ENCODE peak calls at places on chromosome 18, in four cellular contexts. P, G, Y and J are unnamed samples.

GRCh38 chr18:67776929-67777328 is 260.4 kb upstream of the DSEL start:
- DNase-seq in P (no peak), G (no peak), Y (no peak), J (no peak)

GRCh38 chr18:22318745-22319407 is 98.8 kb downstream of the CTAGE1 start:
- DNase-seq in P (no peak), Y (no peak), G (no peak), J (no peak)

GRCh38 chr18:41553716-41554115 is 401.3 kb upstream of the PIK3C3 start:
- DNase-seq in Y (no peak), P (no peak), G (no peak), J (no peak)

GRCh38 chr18:69590150-69590549 is 189.5 kb downstream of the DOK6 start:
- DNase-seq in G (no peak), Y (no peak), P (no peak), J (no peak)

GRCh38 chr18:59787998-59788875 is 91.0 kb upstream of the CCBE1 start:
- DNase-seq in Y (no peak), G (no peak), P (no peak), J (no peak)

GRCh38 chr18:12038082-12038660 is 55.5 kb upstream of the ANKRD62 start:
- DNase-seq in Y (no peak), P (no peak), G (no peak), J (peak)

GRCh38 chr18:24924066-24924716 is 427.8 kb downstream of the ZNF521 start:
- DNase-seq in P (no peak), G (no peak), Y (no peak), J (peak)

GRCh38 chr18:37362158-37362890 is 203.3 kb downstream of the CELF4 start:
- DNase-seq in Y (peak), G (no peak), P (peak), J (peak)

GRCh38 chr18:12369211-12369610 is 7.8 kb downstream of the AFG3L2 start:
- DNase-seq in P (no peak), G (no peak), Y (no peak), J (no peak)

GRCh38 chr18:50454379-50455005 is 79.6 kb downstream of the SKA1 start:
- DNase-seq in G (no peak), P (no peak), Y (no peak), J (peak)

GRCh38 chr18:33184178-33184577 is 256.3 kb downstream of the CCDC178 start:
- DNase-seq in G (no peak), Y (no peak), P (no peak), J (no peak)

GRCh38 chr18:10152475-10152874 is 238.7 kb downstream of the VAPA start:
- DNase-seq in G (no peak), Y (no peak), P (no peak), J (no peak)
- TF ChIP-seq ATF2 in G (no peak), Y (no peak), P (no peak), J (no peak)

GRCh38 chr18:46502444-46502843 is 154.6 kb downstream of the LOXHD1 start:
- DNase-seq in G (peak), P (no peak), Y (no peak), J (peak)
- TF ChIP-seq JUN in G (no peak), P (no peak), Y (no peak), J (peak)

DNA sequence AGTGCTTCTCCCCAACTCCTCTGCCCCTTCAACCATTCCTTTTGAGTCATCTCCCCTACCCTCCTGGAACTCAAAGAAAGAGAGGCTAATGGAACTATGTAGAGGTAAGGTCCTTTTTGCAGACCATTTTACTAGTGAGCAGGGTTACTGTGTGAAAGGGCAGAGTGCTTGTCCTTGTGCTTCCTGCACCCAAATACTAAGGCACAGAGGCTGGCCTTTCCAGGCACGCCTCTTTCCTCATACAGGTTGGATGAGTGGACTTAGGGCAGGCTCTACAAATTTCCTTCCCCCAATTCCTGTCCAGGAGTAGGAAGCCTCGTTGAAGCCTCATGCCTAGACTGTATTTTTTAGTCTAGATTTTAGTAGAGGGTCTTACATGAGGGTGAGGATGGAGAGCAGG is 288.8 kb upstream of the SLC14A2 start:
- DNase-seq in Y (no peak), P (no peak), G (no peak), J (no peak)
- TF ChIP-seq ATF2 in Y (no peak), P (no peak), G (no peak), J (no peak)

GRCh38 chr18:57755473-57756067 is 47.5 kb downstream of the ATP8B1 start:
- DNase-seq in Y (no peak), P (no peak), G (no peak), J (no peak)

GRCh38 chr18:57764087-57764486 is 39.0 kb downstream of the ATP8B1 start:
- DNase-seq in G (no peak), P (no peak), Y (no peak), J (no peak)

GRCh38 chr18:57754577-57755330 is 48.4 kb downstream of the ATP8B1 start:
- DNase-seq in P (no peak), G (no peak), Y (no peak), J (no peak)

GRCh38 chr18:57762686-57763085 is 40.4 kb downstream of the ATP8B1 start:
- DNase-seq in G (no peak), Y (no peak), P (no peak), J (no peak)

DNA sequence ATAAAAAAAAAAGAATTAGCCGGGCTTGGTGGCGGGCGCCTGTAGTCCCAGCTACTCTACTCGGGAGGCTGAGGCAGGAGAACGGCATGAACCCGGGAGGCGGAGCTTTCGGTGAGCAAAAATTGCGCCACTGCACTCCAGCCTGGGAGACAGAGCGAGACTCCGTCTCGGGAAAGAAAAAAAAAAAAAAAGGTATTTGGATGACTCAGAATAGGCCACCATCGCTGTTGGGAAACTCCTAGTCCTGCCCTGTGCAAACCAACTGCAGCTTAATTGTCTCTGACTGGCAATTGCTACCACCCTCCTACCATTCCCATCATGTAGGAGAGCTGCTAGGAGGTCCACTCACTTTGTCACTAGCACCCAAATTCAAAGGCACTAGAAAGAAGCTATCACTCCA is 43.5 kb downstream of the ATP8B1 start:
- DNase-seq in G (no peak), Y (no peak), P (no peak), J (no peak)
- TF ChIP-seq JUN in G (no peak), Y (no peak), P (no peak), J (no peak)

GRCh38 chr18:61926532-61926931 is 33.7 kb upstream of the RNF152 start:
- DNase-seq in Y (no peak), P (no peak), G (no peak), J (no peak)
- TF ChIP-seq ATF2 in Y (no peak), P (no peak), G (no peak), J (no peak)

DNA sequence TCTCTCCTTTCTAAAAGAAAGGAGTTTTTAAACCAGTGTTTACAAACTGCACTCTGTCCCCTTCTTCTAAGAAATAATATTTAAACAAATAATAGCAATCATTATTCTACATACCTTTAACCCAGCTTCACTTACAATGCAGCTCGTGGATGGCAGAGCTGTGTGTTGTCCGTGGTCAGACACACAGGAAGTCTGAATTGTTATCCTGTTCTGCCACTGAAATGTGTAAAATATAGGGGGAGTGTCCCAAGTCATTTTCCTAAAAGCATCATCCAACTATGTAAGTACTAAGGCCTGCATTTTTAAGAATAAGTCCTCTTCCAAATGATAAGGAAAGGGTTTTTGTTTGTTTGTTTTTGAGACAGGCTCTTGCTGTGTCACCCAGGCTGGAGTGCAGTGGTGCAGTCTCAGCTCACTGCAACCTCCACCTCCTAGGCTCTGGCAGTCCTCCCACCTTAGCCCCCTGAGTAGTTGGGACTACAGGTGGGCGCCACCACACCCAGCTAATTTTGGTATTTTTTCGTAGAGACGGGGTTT is 2.7 kb upstream of the PPP4R1 start:
- DNase-seq in G (no peak), Y (no peak), P (no peak), J (no peak)
- TF ChIP-seq JUN in G (no peak), Y (no peak), P (no peak), J (no peak)

DNA sequence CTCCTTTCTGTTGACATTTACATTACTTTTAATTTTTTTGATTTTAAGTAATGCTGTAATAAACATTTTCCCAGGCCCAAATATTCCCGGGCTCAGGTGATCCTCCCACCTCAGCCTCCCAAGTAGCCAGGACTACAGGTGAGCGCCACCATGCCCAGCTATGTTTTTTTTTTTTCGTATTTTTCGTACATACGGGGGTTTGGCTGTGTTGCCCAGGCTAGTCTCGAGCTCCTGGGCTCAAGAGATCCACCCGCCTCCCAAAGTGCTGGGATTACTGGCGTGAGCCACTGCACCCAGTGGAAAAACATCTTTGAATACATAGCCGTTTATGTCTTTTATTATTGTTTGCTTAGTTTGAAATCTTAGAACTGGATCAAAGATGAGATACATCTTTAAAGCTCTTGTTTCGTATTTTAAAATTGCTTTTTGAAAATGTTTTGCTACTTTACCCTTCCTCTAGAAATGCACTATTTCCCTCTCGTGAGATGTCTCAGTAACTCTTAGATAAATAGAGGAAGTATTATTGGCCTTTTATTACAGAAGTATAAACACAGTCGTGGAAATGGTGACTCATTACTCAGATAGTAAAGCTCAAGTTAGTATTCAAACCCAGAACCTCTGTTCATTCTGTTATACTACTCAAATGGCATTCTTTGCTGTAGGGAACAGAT is 2.4 kb downstream of the SMCHD1 start:
- DNase-seq in Y (no peak), G (no peak), P (peak), J (no peak)
- TF ChIP-seq ATF2 in Y (no peak), G (no peak), P (no peak), J (no peak)

GRCh38 chr18:79804130-79804772 is 6.5 kb downstream of the KCNG2 start:
- DNase-seq in G (no peak), P (no peak), Y (no peak), J (no peak)
- TF ChIP-seq JUN in G (no peak), P (no peak), Y (no peak), J (no peak)

GRCh38 chr18:57929922-57930321 is 114.1 kb upstream of the NEDD4L start:
- DNase-seq in Y (no peak), G (no peak), P (no peak), J (no peak)

GRCh38 chr18:57928466-57928865 is 115.6 kb upstream of the NEDD4L start:
- DNase-seq in P (no peak), Y (no peak), G (no peak), J (no peak)

GRCh38 chr18:57931038-57931437 is 113.0 kb upstream of the NEDD4L start:
- DNase-seq in P (no peak), G (no peak), Y (no peak), J (no peak)

GRCh38 chr18:57927511-57927910 is 116.5 kb upstream of the NEDD4L start:
- DNase-seq in Y (no peak), P (peak), G (no peak), J (no peak)

DNA sequence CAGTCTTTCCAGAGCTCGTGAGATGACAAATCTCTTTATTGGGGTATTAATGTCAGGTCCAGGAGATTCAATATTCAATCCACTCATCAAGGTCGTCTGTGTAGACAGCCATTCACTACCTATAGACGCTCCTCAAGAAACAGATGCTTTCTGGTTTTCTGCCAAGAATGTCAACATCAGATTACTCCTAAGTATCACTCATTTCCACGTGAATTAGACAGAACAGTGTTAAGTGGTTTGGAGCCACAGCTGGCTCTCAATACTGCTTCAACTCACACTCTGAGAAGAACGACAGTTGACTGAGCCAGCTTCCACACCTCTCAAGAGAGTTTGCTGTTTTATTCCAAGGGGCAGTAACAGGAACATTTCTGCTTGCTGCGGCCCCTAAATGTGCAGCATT is 113.5 kb upstream of the NEDD4L start:
- DNase-seq in P (no peak), G (no peak), Y (no peak), J (no peak)
- TF ChIP-seq ATF2 in P (no peak), G (no peak), Y (no peak), J (no peak)

DNA sequence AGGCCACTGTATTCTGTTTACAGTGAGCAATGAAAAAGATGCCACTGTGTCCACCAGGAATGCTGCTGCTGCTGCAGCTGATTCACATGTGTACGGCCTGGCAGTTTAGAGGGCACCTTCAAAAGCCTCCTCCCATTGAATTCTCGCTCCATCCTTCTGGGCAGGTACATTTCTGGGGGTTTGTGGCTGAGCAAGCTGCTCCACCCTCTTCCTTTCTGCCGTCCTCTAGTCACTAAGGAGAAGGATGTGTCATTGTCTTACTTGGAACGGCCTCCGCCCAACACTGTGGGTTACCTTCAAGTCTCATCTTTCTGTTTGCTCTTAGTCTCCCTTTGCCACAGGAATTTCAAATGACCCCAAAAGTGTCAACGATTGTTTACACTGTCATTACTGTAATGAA is 182.0 kb downstream of the ZBTB7C start:
- DNase-seq in G (no peak), Y (no peak), P (no peak), J (no peak)
- TF ChIP-seq JUN in G (no peak), Y (no peak), P (no peak), J (no peak)